ENCODE peak calls at places on chromosomes 5 and 9, in nine cellular contexts. One of them, this sample, is unnamed.

GRCh38 chr9:38404314-38404713 is 11.8 kb downstream of the ALDH1B1 start:
- DNase-seq in amygdala: no peak
- DNase-seq in uterus: no peak
- DNase-seq in T-helper 2 cell: no peak
- DNase-seq in choroid plexus epithelial cell: no peak
- DNase-seq in right atrium auricular region: no peak
- DNase-seq in A172: no peak
- DNase-seq in H7: no peak
- DNase-seq in Kasumi-1: no peak
- DNase-seq in this sample: no peak

GRCh38 chr5:9617191-9617590 is 13.0 kb downstream of the TAS2R1 start:
- DNase-seq in amygdala: no peak
- DNase-seq in uterus: no peak
- DNase-seq in T-helper 2 cell: no peak
- DNase-seq in choroid plexus epithelial cell: no peak
- DNase-seq in right atrium auricular region: no peak
- DNase-seq in A172: no peak
- DNase-seq in H7: no peak
- DNase-seq in Kasumi-1: no peak
- DNase-seq in this sample: peak

GRCh38 chr9:91852801-91853347 is 97.2 kb downstream of the ROR2 start:
- DNase-seq in amygdala: no peak
- DNase-seq in uterus: no peak
- DNase-seq in T-helper 2 cell: no peak
- DNase-seq in choroid plexus epithelial cell: no peak
- DNase-seq in right atrium auricular region: peak
- DNase-seq in A172: no peak
- DNase-seq in H7: no peak
- DNase-seq in Kasumi-1: no peak
- DNase-seq in this sample: no peak

GRCh38 chr5:41961736-41962135 is 36.7 kb downstream of the FBXO4 start:
- DNase-seq in amygdala: no peak
- DNase-seq in uterus: no peak
- DNase-seq in T-helper 2 cell: no peak
- DNase-seq in choroid plexus epithelial cell: no peak
- DNase-seq in right atrium auricular region: no peak
- DNase-seq in A172: no peak
- DNase-seq in H7: no peak
- DNase-seq in Kasumi-1: no peak
- DNase-seq in this sample: no peak

GRCh38 chr5:173911623-173912022 is 23.5 kb downstream of the CPEB4 start:
- DNase-seq in amygdala: no peak
- DNase-seq in uterus: no peak
- DNase-seq in T-helper 2 cell: no peak
- DNase-seq in choroid plexus epithelial cell: no peak
- DNase-seq in right atrium auricular region: no peak
- DNase-seq in A172: no peak
- DNase-seq in H7: no peak
- DNase-seq in Kasumi-1: no peak
- DNase-seq in this sample: no peak

GRCh38 chr9:35452481-35452880 is 37.4 kb upstream of the RUSC2 start:
- DNase-seq in amygdala: no peak
- DNase-seq in uterus: no peak
- DNase-seq in T-helper 2 cell: no peak
- DNase-seq in choroid plexus epithelial cell: peak
- DNase-seq in right atrium auricular region: no peak
- DNase-seq in A172: no peak
- DNase-seq in H7: no peak
- DNase-seq in Kasumi-1: no peak
- DNase-seq in this sample: peak

GRCh38 chr9:116806075-116806474 is 119.0 kb downstream of the TRIM32 start:
- DNase-seq in amygdala: no peak
- DNase-seq in uterus: no peak
- DNase-seq in T-helper 2 cell: no peak
- DNase-seq in choroid plexus epithelial cell: peak
- DNase-seq in right atrium auricular region: no peak
- DNase-seq in A172: no peak
- DNase-seq in H7: peak
- DNase-seq in Kasumi-1: no peak
- DNase-seq in this sample: peak

GRCh38 chr9:131614340-131614739 is 69.0 kb downstream of the PRRT1B start:
- DNase-seq in amygdala: no peak
- DNase-seq in uterus: no peak
- DNase-seq in T-helper 2 cell: no peak
- DNase-seq in choroid plexus epithelial cell: no peak
- DNase-seq in right atrium auricular region: no peak
- DNase-seq in A172: no peak
- DNase-seq in H7: no peak
- DNase-seq in Kasumi-1: no peak
- DNase-seq in this sample: no peak

GRCh38 chr5:15786884-15787283 is 286.9 kb downstream of the FBXL7 start:
- DNase-seq in amygdala: no peak
- DNase-seq in uterus: no peak
- DNase-seq in T-helper 2 cell: no peak
- DNase-seq in choroid plexus epithelial cell: no peak
- DNase-seq in right atrium auricular region: no peak
- DNase-seq in A172: no peak
- DNase-seq in H7: no peak
- DNase-seq in Kasumi-1: no peak
- DNase-seq in this sample: no peak

GRCh38 chr9:27865031-27865438 is 291.8 kb upstream of the C9orf72 start:
- DNase-seq in amygdala: no peak
- DNase-seq in uterus: no peak
- DNase-seq in T-helper 2 cell: no peak
- DNase-seq in choroid plexus epithelial cell: peak
- DNase-seq in right atrium auricular region: no peak
- DNase-seq in A172: peak
- DNase-seq in H7: no peak
- DNase-seq in Kasumi-1: peak
- DNase-seq in this sample: no peak

GRCh38 chr9:84357235-84357634 is 16.7 kb upstream of the SLC28A3 start:
- DNase-seq in amygdala: no peak
- DNase-seq in uterus: no peak
- DNase-seq in T-helper 2 cell: no peak
- DNase-seq in choroid plexus epithelial cell: peak
- DNase-seq in right atrium auricular region: no peak
- DNase-seq in A172: peak
- DNase-seq in H7: no peak
- DNase-seq in Kasumi-1: no peak
- DNase-seq in this sample: peak

GRCh38 chr5:169421677-169422076 is 120.7 kb upstream of the SLIT3 start:
- DNase-seq in amygdala: no peak
- DNase-seq in uterus: no peak
- DNase-seq in T-helper 2 cell: no peak
- DNase-seq in choroid plexus epithelial cell: peak
- DNase-seq in right atrium auricular region: no peak
- DNase-seq in A172: peak
- DNase-seq in H7: no peak
- DNase-seq in Kasumi-1: no peak
- DNase-seq in this sample: no peak

GRCh38 chr5:149172261-149172660 is 31.0 kb downstream of the ABLIM3 start:
- DNase-seq in amygdala: no peak
- DNase-seq in uterus: no peak
- DNase-seq in T-helper 2 cell: no peak
- DNase-seq in choroid plexus epithelial cell: peak
- DNase-seq in right atrium auricular region: no peak
- DNase-seq in A172: peak
- DNase-seq in H7: no peak
- DNase-seq in Kasumi-1: no peak
- DNase-seq in this sample: peak